ENCODE peak calls at places on chromosomes 3 and 15, in six cellular contexts. One of them, this sample, is unnamed.
A peak's percentile ranks its signal among the peaks of the same experiment; 100 is the strongest.

GRCh38 chr15:80152896-80153876 is at the start of gene FAH:
- DNase-seq in GM12865: peak; percentile 73
- DNase-seq in lower lobe of right lung: no peak
- DNase-seq in HT1080: peak; percentile 49
- DNase-seq in tibial nerve: no peak
- DNase-seq in stimulated activated CD4-positive, alpha-beta T cell treated with anti-CD3 and anti-CD28 coated beads, Interleukin-2, amount 100 ng/mL, for 4 hours: peak; percentile 19
- DNase-seq in this sample: no peak

GRCh38 chr15:63083046-63083445 is 38.6 kb upstream of the LACTB start:
- DNase-seq in tibial nerve: no peak
- DNase-seq in lower lobe of right lung: no peak
- DNase-seq in HT1080: no peak
- DNase-seq in stimulated activated CD4-positive, alpha-beta T cell treated with anti-CD3 and anti-CD28 coated beads, Interleukin-2, amount 100 ng/mL, for 4 hours: no peak
- DNase-seq in GM12865: no peak
- DNase-seq in this sample: no peak

GRCh38 chr15:63172376-63173115 is 15.3 kb upstream of the RPS27L start:
- DNase-seq in lower lobe of right lung: no peak
- DNase-seq in stimulated activated CD4-positive, alpha-beta T cell treated with anti-CD3 and anti-CD28 coated beads, Interleukin-2, amount 100 ng/mL, for 4 hours: no peak
- DNase-seq in tibial nerve: no peak
- DNase-seq in HT1080: no peak
- DNase-seq in GM12865: no peak
- DNase-seq in this sample: no peak

GRCh38 chr3:70526966-70527515 is 214.6 kb upstream of the MDFIC2 start:
- DNase-seq in lower lobe of right lung: no peak
- DNase-seq in tibial nerve: no peak
- DNase-seq in HT1080: no peak
- DNase-seq in stimulated activated CD4-positive, alpha-beta T cell treated with anti-CD3 and anti-CD28 coated beads, Interleukin-2, amount 100 ng/mL, for 4 hours: no peak
- DNase-seq in GM12865: no peak
- DNase-seq in this sample: no peak

GRCh38 chr3:141454055-141454454 is 32.8 kb upstream of the RASA2 start:
- DNase-seq in HT1080: no peak
- DNase-seq in tibial nerve: no peak
- DNase-seq in GM12865: no peak
- DNase-seq in lower lobe of right lung: no peak
- DNase-seq in stimulated activated CD4-positive, alpha-beta T cell treated with anti-CD3 and anti-CD28 coated beads, Interleukin-2, amount 100 ng/mL, for 4 hours: no peak
- DNase-seq in this sample: no peak

GRCh38 chr15:50355612-50355905 is 561 bp upstream of the GABPB1 start:
- DNase-seq in tibial nerve: no peak
- DNase-seq in lower lobe of right lung: no peak
- DNase-seq in stimulated activated CD4-positive, alpha-beta T cell treated with anti-CD3 and anti-CD28 coated beads, Interleukin-2, amount 100 ng/mL, for 4 hours: no peak
- DNase-seq in HT1080: no peak
- DNase-seq in GM12865: no peak
- DNase-seq in this sample: no peak

GRCh38 chr15:89389841-89390603 is 55.4 kb upstream of the POLG start:
- DNase-seq in lower lobe of right lung: no peak
- DNase-seq in stimulated activated CD4-positive, alpha-beta T cell treated with anti-CD3 and anti-CD28 coated beads, Interleukin-2, amount 100 ng/mL, for 4 hours: no peak
- DNase-seq in tibial nerve: no peak
- DNase-seq in HT1080: no peak
- DNase-seq in GM12865: no peak
- DNase-seq in this sample: no peak

GRCh38 chr3:187946031-187946691 is 200.9 kb upstream of the BCL6 start:
- DNase-seq in stimulated activated CD4-positive, alpha-beta T cell treated with anti-CD3 and anti-CD28 coated beads, Interleukin-2, amount 100 ng/mL, for 4 hours: no peak
- DNase-seq in HT1080: no peak
- DNase-seq in GM12865: no peak
- DNase-seq in tibial nerve: no peak
- DNase-seq in lower lobe of right lung: no peak
- DNase-seq in this sample: no peak

GRCh38 chr3:104547040-104547439 is 819.7 kb upstream of the ALCAM start:
- DNase-seq in HT1080: no peak
- DNase-seq in stimulated activated CD4-positive, alpha-beta T cell treated with anti-CD3 and anti-CD28 coated beads, Interleukin-2, amount 100 ng/mL, for 4 hours: no peak
- DNase-seq in lower lobe of right lung: no peak
- DNase-seq in tibial nerve: no peak
- DNase-seq in GM12865: no peak
- DNase-seq in this sample: no peak

GRCh38 chr15:68407141-68407885 is 24.6 kb downstream of the ITGA11 start:
- DNase-seq in tibial nerve: peak; percentile 34
- DNase-seq in stimulated activated CD4-positive, alpha-beta T cell treated with anti-CD3 and anti-CD28 coated beads, Interleukin-2, amount 100 ng/mL, for 4 hours: no peak
- DNase-seq in lower lobe of right lung: no peak
- DNase-seq in HT1080: no peak
- DNase-seq in GM12865: no peak
- DNase-seq in this sample: no peak

GRCh38 chr3:183824761-183825379 is 507 bp downstream of the MAP6D1 start:
- DNase-seq in tibial nerve: no peak
- DNase-seq in HT1080: no peak
- DNase-seq in stimulated activated CD4-positive, alpha-beta T cell treated with anti-CD3 and anti-CD28 coated beads, Interleukin-2, amount 100 ng/mL, for 4 hours: peak; percentile 8
- DNase-seq in lower lobe of right lung: no peak
- DNase-seq in GM12865: no peak
- DNase-seq in this sample: no peak

GRCh38 chr3:57062119-57062631 is 1.7 kb downstream of the SPATA12 start:
- DNase-seq in stimulated activated CD4-positive, alpha-beta T cell treated with anti-CD3 and anti-CD28 coated beads, Interleukin-2, amount 100 ng/mL, for 4 hours: no peak
- DNase-seq in lower lobe of right lung: no peak
- DNase-seq in HT1080: no peak
- DNase-seq in GM12865: no peak
- DNase-seq in tibial nerve: no peak
- DNase-seq in this sample: no peak

GRCh38 chr3:153595186-153595815 is 433.3 kb downstream of the RAP2B start:
- DNase-seq in HT1080: peak; percentile 71
- DNase-seq in GM12865: peak; percentile 35
- DNase-seq in lower lobe of right lung: no peak
- DNase-seq in stimulated activated CD4-positive, alpha-beta T cell treated with anti-CD3 and anti-CD28 coated beads, Interleukin-2, amount 100 ng/mL, for 4 hours: no peak
- DNase-seq in tibial nerve: no peak
- DNase-seq in this sample: no peak

GRCh38 chr3:193788189-193788946 is 195.4 kb downstream of the OPA1 start:
- DNase-seq in stimulated activated CD4-positive, alpha-beta T cell treated with anti-CD3 and anti-CD28 coated beads, Interleukin-2, amount 100 ng/mL, for 4 hours: no peak
- DNase-seq in tibial nerve: no peak
- DNase-seq in lower lobe of right lung: peak; percentile 63
- DNase-seq in GM12865: peak; percentile 66
- DNase-seq in HT1080: peak; percentile 65
- DNase-seq in this sample: no peak

GRCh38 chr15:89492111-89492641 is 4.2 kb downstream of the RHCG start:
- DNase-seq in lower lobe of right lung: no peak
- DNase-seq in tibial nerve: no peak
- DNase-seq in HT1080: peak; percentile 31
- DNase-seq in GM12865: no peak
- DNase-seq in stimulated activated CD4-positive, alpha-beta T cell treated with anti-CD3 and anti-CD28 coated beads, Interleukin-2, amount 100 ng/mL, for 4 hours: no peak
- DNase-seq in this sample: no peak

GRCh38 chr3:125300416-125300815 is 74.7 kb downstream of the ZNF148 start:
- DNase-seq in lower lobe of right lung: no peak
- DNase-seq in GM12865: no peak
- DNase-seq in stimulated activated CD4-positive, alpha-beta T cell treated with anti-CD3 and anti-CD28 coated beads, Interleukin-2, amount 100 ng/mL, for 4 hours: no peak
- DNase-seq in HT1080: no peak
- DNase-seq in tibial nerve: no peak
- DNase-seq in this sample: no peak

GRCh38 chr3:108527109-108527508 is 16.7 kb upstream of the MYH15 start:
- DNase-seq in lower lobe of right lung: no peak
- DNase-seq in tibial nerve: no peak
- DNase-seq in stimulated activated CD4-positive, alpha-beta T cell treated with anti-CD3 and anti-CD28 coated beads, Interleukin-2, amount 100 ng/mL, for 4 hours: no peak
- DNase-seq in GM12865: no peak
- DNase-seq in HT1080: no peak
- DNase-seq in this sample: no peak

GRCh38 chr3:97389883-97390282 is 374.7 kb upstream of the ARL6 start:
- DNase-seq in GM12865: no peak
- DNase-seq in HT1080: no peak
- DNase-seq in stimulated activated CD4-positive, alpha-beta T cell treated with anti-CD3 and anti-CD28 coated beads, Interleukin-2, amount 100 ng/mL, for 4 hours: no peak
- DNase-seq in tibial nerve: no peak
- DNase-seq in lower lobe of right lung: no peak
- DNase-seq in this sample: no peak

GRCh38 chr3:55481918-55482495 is 5.1 kb downstream of the WNT5A start:
- DNase-seq in tibial nerve: no peak
- DNase-seq in stimulated activated CD4-positive, alpha-beta T cell treated with anti-CD3 and anti-CD28 coated beads, Interleukin-2, amount 100 ng/mL, for 4 hours: no peak
- DNase-seq in lower lobe of right lung: no peak
- DNase-seq in HT1080: no peak
- DNase-seq in GM12865: no peak
- DNase-seq in this sample: peak; percentile 61